ENCODE peak calls at places on chromosomes 13 and 19, in ten cellular contexts. One of them, this sample, is unnamed.

GRCh38 chr19:29680447-29680846 is 15.2 kb downstream of the PLEKHF1 start:
- DNase-seq in lower leg skin: no peak
- DNase-seq in fibroblast of lung: no peak
- DNase-seq in dorsolateral prefrontal cortex: no peak
- DNase-seq in body of pancreas: peak; percentile 31
- DNase-seq in A549: no peak
- DNase-seq in HCT116: no peak
- DNase-seq in neural crest cell: no peak
- DNase-seq in CD8-positive, alpha-beta T cell: peak; percentile 77
- DNase-seq in endothelial cell: no peak
- DNase-seq in this sample: no peak

GRCh38 chr19:45446295-45446694 is 21.5 kb upstream of the FOSB start:
- DNase-seq in lower leg skin: no peak
- DNase-seq in fibroblast of lung: peak; percentile 36
- DNase-seq in dorsolateral prefrontal cortex: no peak
- DNase-seq in body of pancreas: no peak
- DNase-seq in A549: no peak
- DNase-seq in HCT116: no peak
- DNase-seq in neural crest cell: no peak
- DNase-seq in CD8-positive, alpha-beta T cell: peak; percentile 22
- DNase-seq in endothelial cell: no peak
- DNase-seq in this sample: no peak

GRCh38 chr13:58960909-58961308 is 1202.8 kb downstream of the DIAPH3 start:
- DNase-seq in lower leg skin: no peak
- DNase-seq in fibroblast of lung: peak; percentile 41
- DNase-seq in dorsolateral prefrontal cortex: no peak
- DNase-seq in body of pancreas: no peak
- DNase-seq in A549: no peak
- DNase-seq in HCT116: no peak
- DNase-seq in neural crest cell: no peak
- DNase-seq in CD8-positive, alpha-beta T cell: no peak
- DNase-seq in endothelial cell: no peak
- DNase-seq in this sample: no peak

GRCh38 chr19:5313307-5313706 is 27.3 kb downstream of the PTPRS start:
- DNase-seq in lower leg skin: no peak
- DNase-seq in fibroblast of lung: no peak
- DNase-seq in dorsolateral prefrontal cortex: no peak
- DNase-seq in body of pancreas: no peak
- DNase-seq in A549: no peak
- DNase-seq in HCT116: no peak
- DNase-seq in neural crest cell: no peak
- DNase-seq in CD8-positive, alpha-beta T cell: no peak
- DNase-seq in endothelial cell: no peak
- DNase-seq in this sample: no peak

GRCh38 chr19:35124098-35125060 is 8.8 kb downstream of the FXYD3 start:
- DNase-seq in lower leg skin: peak; percentile 93
- DNase-seq in fibroblast of lung: peak; percentile 84
- DNase-seq in dorsolateral prefrontal cortex: peak; percentile 97
- DNase-seq in body of pancreas: peak; percentile 93
- DNase-seq in A549: peak; percentile 100
- DNase-seq in HCT116: peak; percentile 70
- DNase-seq in neural crest cell: no peak
- DNase-seq in CD8-positive, alpha-beta T cell: peak; percentile 84
- DNase-seq in endothelial cell: peak; percentile 56
- DNase-seq in this sample: peak; percentile 45

GRCh38 chr19:57664269-57665127 is 4.2 kb upstream of the ZSCAN4 start:
- DNase-seq in lower leg skin: no peak
- DNase-seq in fibroblast of lung: peak; percentile 50
- DNase-seq in dorsolateral prefrontal cortex: peak; percentile 70
- DNase-seq in body of pancreas: peak; percentile 22
- DNase-seq in A549: peak; percentile 33
- DNase-seq in HCT116: no peak
- DNase-seq in neural crest cell: peak; percentile 55
- DNase-seq in CD8-positive, alpha-beta T cell: peak; percentile 4
- DNase-seq in endothelial cell: peak; percentile 53
- DNase-seq in this sample: peak; percentile 82

GRCh38 chr13:38350114-38350617 is 515 bp downstream of the UFM1 start:
- DNase-seq in lower leg skin: peak; percentile 59
- DNase-seq in fibroblast of lung: peak; percentile 68
- DNase-seq in dorsolateral prefrontal cortex: no peak
- DNase-seq in body of pancreas: peak; percentile 80
- DNase-seq in A549: peak; percentile 25
- DNase-seq in HCT116: peak; percentile 35
- DNase-seq in neural crest cell: no peak
- DNase-seq in CD8-positive, alpha-beta T cell: peak; percentile 30
- DNase-seq in endothelial cell: peak; percentile 61
- DNase-seq in this sample: peak; percentile 51

GRCh38 chr19:11453468-11454341 is 18.3 kb downstream of the PRKCSH start:
- DNase-seq in lower leg skin: no peak
- DNase-seq in fibroblast of lung: no peak
- DNase-seq in dorsolateral prefrontal cortex: no peak
- DNase-seq in body of pancreas: no peak
- DNase-seq in A549: no peak
- DNase-seq in HCT116: no peak
- DNase-seq in neural crest cell: no peak
- DNase-seq in CD8-positive, alpha-beta T cell: peak; percentile 19
- DNase-seq in endothelial cell: peak; percentile 39
- DNase-seq in this sample: no peak

GRCh38 chr19:2546128-2547032 is 70.5 kb downstream of the GADD45B start:
- DNase-seq in lower leg skin: peak; percentile 79
- DNase-seq in fibroblast of lung: peak; percentile 59
- DNase-seq in dorsolateral prefrontal cortex: peak; percentile 90
- DNase-seq in body of pancreas: peak; percentile 78
- DNase-seq in A549: no peak
- DNase-seq in HCT116: no peak
- DNase-seq in neural crest cell: peak; percentile 77
- DNase-seq in CD8-positive, alpha-beta T cell: no peak
- DNase-seq in endothelial cell: no peak
- DNase-seq in this sample: peak; percentile 76

GRCh38 chr19:2544576-2545415 is 68.9 kb downstream of the GADD45B start:
- DNase-seq in lower leg skin: no peak
- DNase-seq in fibroblast of lung: peak; percentile 31
- DNase-seq in dorsolateral prefrontal cortex: no peak
- DNase-seq in body of pancreas: no peak
- DNase-seq in A549: no peak
- DNase-seq in HCT116: no peak
- DNase-seq in neural crest cell: no peak
- DNase-seq in CD8-positive, alpha-beta T cell: no peak
- DNase-seq in endothelial cell: no peak
- DNase-seq in this sample: no peak

GRCh38 chr19:2540646-2541454 is 64.9 kb downstream of the GADD45B start:
- DNase-seq in lower leg skin: peak; percentile 84
- DNase-seq in fibroblast of lung: peak; percentile 99
- DNase-seq in dorsolateral prefrontal cortex: no peak
- DNase-seq in body of pancreas: peak; percentile 90
- DNase-seq in A549: peak; percentile 87
- DNase-seq in HCT116: peak; percentile 90
- DNase-seq in neural crest cell: peak; percentile 65
- DNase-seq in CD8-positive, alpha-beta T cell: no peak
- DNase-seq in endothelial cell: peak; percentile 89
- DNase-seq in this sample: peak; percentile 92

GRCh38 chr19:2542341-2543069 is 66.6 kb downstream of the GADD45B start:
- DNase-seq in lower leg skin: no peak
- DNase-seq in fibroblast of lung: peak; percentile 51
- DNase-seq in dorsolateral prefrontal cortex: no peak
- DNase-seq in body of pancreas: peak; percentile 49
- DNase-seq in A549: no peak
- DNase-seq in HCT116: no peak
- DNase-seq in neural crest cell: no peak
- DNase-seq in CD8-positive, alpha-beta T cell: no peak
- DNase-seq in endothelial cell: no peak
- DNase-seq in this sample: peak; percentile 57

DNA sequence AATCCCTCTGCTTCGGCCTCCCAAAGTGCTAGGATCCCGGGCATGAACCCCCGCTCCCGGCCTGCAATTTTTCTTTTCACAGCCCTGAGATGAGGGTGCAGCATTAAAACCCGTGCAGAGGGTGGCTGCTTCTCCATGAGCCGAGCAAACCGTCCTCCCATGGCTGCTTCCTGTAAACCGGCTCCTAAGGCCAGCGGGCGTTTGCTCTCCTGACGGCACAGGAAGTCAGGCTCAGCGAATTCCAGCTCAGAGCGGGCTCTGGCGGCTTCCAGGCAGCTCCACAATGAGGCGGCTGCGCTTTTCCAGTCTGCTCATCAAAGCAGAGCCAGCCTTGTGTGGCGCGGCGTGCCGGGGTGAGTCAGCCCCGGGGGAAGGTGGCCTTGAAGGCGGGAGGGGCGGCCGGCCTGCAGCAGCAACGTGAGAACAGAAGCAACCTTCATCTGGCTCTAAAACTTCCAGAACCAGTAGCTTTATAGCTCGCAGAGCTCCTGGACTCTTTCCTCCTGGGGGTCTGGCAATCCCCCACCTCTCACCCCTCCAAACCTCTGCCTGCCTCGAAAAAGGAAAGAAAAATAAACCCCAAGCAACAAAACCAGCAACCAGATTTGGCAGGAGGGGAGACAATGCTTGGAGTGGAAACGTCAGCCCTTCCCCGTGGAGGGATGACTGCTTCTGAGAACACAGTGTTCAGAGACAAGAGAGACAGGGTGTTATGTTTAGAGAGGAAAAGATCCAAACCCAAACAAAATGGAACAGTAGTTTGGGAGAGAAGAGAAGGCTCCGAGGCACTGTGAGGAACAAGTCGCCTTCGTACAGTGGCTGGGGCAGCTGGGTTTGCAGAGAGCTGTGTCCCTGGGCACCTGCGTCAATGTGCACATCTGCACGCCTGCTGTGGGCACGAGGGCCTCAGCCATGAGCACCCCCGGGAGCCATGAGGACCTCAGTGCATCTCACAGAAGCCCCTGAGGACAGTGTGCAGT is 67.8 kb downstream of the GADD45B start:
- DNase-seq in lower leg skin: peak; percentile 91
- DNase-seq in fibroblast of lung: peak; percentile 99
- DNase-seq in dorsolateral prefrontal cortex: peak; percentile 93
- DNase-seq in body of pancreas: peak; percentile 97
- DNase-seq in A549: peak; percentile 73
- DNase-seq in HCT116: peak; percentile 91
- DNase-seq in neural crest cell: peak; percentile 74
- DNase-seq in CD8-positive, alpha-beta T cell: peak; percentile 77
- DNase-seq in endothelial cell: peak; percentile 84
- DNase-seq in this sample: peak; percentile 88
- TF ChIP-seq CTCF in lower leg skin: peak; percentile 12
- TF ChIP-seq CTCF in fibroblast of lung: peak; percentile 44
- TF ChIP-seq CTCF in dorsolateral prefrontal cortex: peak; percentile 37
- TF ChIP-seq CTCF in body of pancreas: peak; percentile 48
- TF ChIP-seq CTCF in A549: no peak
- TF ChIP-seq CTCF in HCT116: peak; percentile 25
- TF ChIP-seq CTCF in neural crest cell: no peak
- TF ChIP-seq CTCF in CD8-positive, alpha-beta T cell: no peak
- TF ChIP-seq CTCF in endothelial cell: no peak
- TF ChIP-seq CTCF in this sample: no peak

GRCh38 chr19:12793290-12794195 is 2.3 kb downstream of the JUNB start:
- DNase-seq in lower leg skin: peak; percentile 92
- DNase-seq in fibroblast of lung: peak; percentile 89
- DNase-seq in dorsolateral prefrontal cortex: peak; percentile 97
- DNase-seq in body of pancreas: peak; percentile 96
- DNase-seq in A549: peak; percentile 78
- DNase-seq in HCT116: peak; percentile 91
- DNase-seq in neural crest cell: peak; percentile 81
- DNase-seq in CD8-positive, alpha-beta T cell: peak; percentile 94
- DNase-seq in endothelial cell: peak; percentile 92
- DNase-seq in this sample: peak; percentile 92
- TF ChIP-seq CTCF in lower leg skin: no peak
- TF ChIP-seq CTCF in fibroblast of lung: no peak
- TF ChIP-seq CTCF in dorsolateral prefrontal cortex: no peak
- TF ChIP-seq CTCF in body of pancreas: no peak
- TF ChIP-seq CTCF in A549: no peak
- TF ChIP-seq CTCF in HCT116: no peak
- TF ChIP-seq CTCF in neural crest cell: no peak
- TF ChIP-seq CTCF in CD8-positive, alpha-beta T cell: no peak
- TF ChIP-seq CTCF in endothelial cell: no peak
- TF ChIP-seq CTCF in this sample: no peak

GRCh38 chr13:45742985-45743384 is 40.9 kb downstream of the CBY2 start:
- DNase-seq in lower leg skin: no peak
- DNase-seq in fibroblast of lung: no peak
- DNase-seq in dorsolateral prefrontal cortex: no peak
- DNase-seq in body of pancreas: no peak
- DNase-seq in A549: no peak
- DNase-seq in HCT116: no peak
- DNase-seq in neural crest cell: no peak
- DNase-seq in CD8-positive, alpha-beta T cell: no peak
- DNase-seq in endothelial cell: no peak
- DNase-seq in this sample: no peak

DNA sequence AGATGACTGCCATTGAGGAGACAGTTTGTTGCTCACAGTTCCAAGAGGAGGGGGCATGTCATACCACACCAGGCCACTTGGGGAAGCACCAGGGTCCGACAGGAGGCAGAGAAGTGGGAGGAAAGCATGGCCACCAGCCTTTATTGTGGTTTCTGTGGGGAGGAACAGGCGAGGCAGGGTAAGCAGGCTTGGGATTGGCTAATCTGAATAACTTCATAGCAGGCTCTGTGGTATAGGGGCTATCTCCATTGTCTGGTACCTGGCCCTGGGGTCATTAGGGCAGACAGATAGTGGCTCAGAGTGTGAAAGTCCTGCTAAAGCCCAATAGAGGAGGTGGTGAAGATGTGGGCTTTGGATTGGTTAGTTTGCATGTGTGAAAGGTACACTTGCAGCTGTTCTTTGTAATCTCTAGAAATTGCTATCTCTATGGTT is 35.5 kb downstream of the CBY2 start:
- DNase-seq in lower leg skin: no peak
- DNase-seq in fibroblast of lung: no peak
- DNase-seq in dorsolateral prefrontal cortex: no peak
- DNase-seq in body of pancreas: no peak
- DNase-seq in A549: no peak
- DNase-seq in HCT116: peak; percentile 16
- DNase-seq in neural crest cell: no peak
- DNase-seq in CD8-positive, alpha-beta T cell: no peak
- DNase-seq in endothelial cell: no peak
- DNase-seq in this sample: no peak
- TF ChIP-seq CTCF in lower leg skin: no peak
- TF ChIP-seq CTCF in fibroblast of lung: no peak
- TF ChIP-seq CTCF in dorsolateral prefrontal cortex: no peak
- TF ChIP-seq CTCF in body of pancreas: no peak
- TF ChIP-seq CTCF in A549: no peak
- TF ChIP-seq CTCF in HCT116: peak; percentile 58
- TF ChIP-seq CTCF in neural crest cell: no peak
- TF ChIP-seq CTCF in CD8-positive, alpha-beta T cell: no peak
- TF ChIP-seq CTCF in endothelial cell: peak; percentile 49
- TF ChIP-seq CTCF in this sample: peak; percentile 15

DNA sequence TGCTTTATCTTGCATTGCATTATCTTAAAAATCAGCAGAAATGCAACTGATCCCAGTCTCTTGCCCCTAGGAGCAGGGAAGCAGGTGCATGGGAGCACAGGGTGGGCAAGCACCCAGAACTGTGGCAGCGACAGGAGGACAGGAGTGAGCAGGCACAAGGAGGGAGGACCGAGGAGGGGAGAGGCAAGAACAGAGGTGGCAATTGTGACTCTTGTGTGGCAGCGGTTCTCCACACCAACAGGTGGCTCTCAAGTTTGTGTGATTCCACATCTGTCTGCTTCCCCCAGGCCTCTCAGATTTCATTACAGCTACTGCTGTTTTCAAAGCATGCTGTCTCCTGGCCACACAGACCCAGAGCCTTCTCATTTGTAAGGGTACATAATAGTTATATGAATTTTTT is 108.6 kb downstream of the STK24 start:
- DNase-seq in lower leg skin: no peak
- DNase-seq in fibroblast of lung: no peak
- DNase-seq in dorsolateral prefrontal cortex: peak; percentile 22
- DNase-seq in body of pancreas: no peak
- DNase-seq in A549: no peak
- DNase-seq in HCT116: no peak
- DNase-seq in neural crest cell: no peak
- DNase-seq in CD8-positive, alpha-beta T cell: no peak
- DNase-seq in endothelial cell: no peak
- DNase-seq in this sample: no peak
- TF ChIP-seq CTCF in lower leg skin: no peak
- TF ChIP-seq CTCF in fibroblast of lung: peak; percentile 1
- TF ChIP-seq CTCF in dorsolateral prefrontal cortex: no peak
- TF ChIP-seq CTCF in body of pancreas: no peak
- TF ChIP-seq CTCF in A549: no peak
- TF ChIP-seq CTCF in HCT116: no peak
- TF ChIP-seq CTCF in neural crest cell: no peak
- TF ChIP-seq CTCF in CD8-positive, alpha-beta T cell: no peak
- TF ChIP-seq CTCF in endothelial cell: no peak
- TF ChIP-seq CTCF in this sample: no peak